ENCODE peak calls at places on chromosomes 16 and 17, in eight cellular contexts. Z, Q, M, C, K, Y, T and L are unnamed samples.

GRCh38 chr16:11308493-11309283 is 27.6 kb upstream of the PRM1 start:
- DNase-seq in Z (peak; percentile 99), Q (no peak), M (no peak), C (peak; percentile 72), K (no peak), Y (peak; percentile 84), T (no peak), L (no peak)

GRCh38 chr17:72474740-72475477 is 354.1 kb downstream of the SOX9 start:
- DNase-seq in Z (no peak), Q (no peak), M (no peak), C (no peak), K (peak; percentile 36), Y (no peak), T (peak; percentile 62), L (no peak)

GRCh38 chr17:31389673-31390381 is 1.6 kb upstream of the RAB11FIP4 start:
- DNase-seq in Z (no peak), Q (no peak), M (no peak), C (no peak), K (peak; percentile 23), Y (no peak), T (no peak), L (no peak)

GRCh38 chr16:88005148-88005547 is 53.9 kb downstream of the BANP start:
- DNase-seq in Z (no peak), Q (no peak), M (peak; percentile 13), C (peak; percentile 57), K (peak; percentile 76), Y (no peak), T (no peak), L (no peak)

GRCh38 chr16:86768999-86769398 is 190.7 kb downstream of the FOXL1 start:
- DNase-seq in Z (no peak), Q (no peak), M (no peak), C (no peak), K (no peak), Y (no peak), T (peak; percentile 38), L (peak; percentile 63)

GRCh38 chr16:78444-79145 is 570 bp downstream of the MPG start:
- DNase-seq in Z (peak; percentile 36), Q (no peak), M (peak; percentile 85), C (peak; percentile 56), K (no peak), Y (peak; percentile 26), T (peak; percentile 67), L (peak; percentile 32)

GRCh38 chr17:68301438-68301959 is 10.2 kb downstream of the ARSG start:
- DNase-seq in Z (no peak), Q (no peak), M (no peak), C (no peak), K (no peak), Y (no peak), T (no peak), L (no peak)

GRCh38 chr17:76968707-76969597 is 100.7 kb downstream of the MGAT5B start:
- DNase-seq in Z (peak; percentile 100), Q (no peak), M (no peak), C (peak; percentile 97), K (peak; percentile 99), Y (peak; percentile 94), T (peak; percentile 53), L (peak; percentile 17)

GRCh38 chr16:23823475-23824407 is 12.0 kb upstream of the PRKCB start:
- DNase-seq in Z (no peak), Q (no peak), M (no peak), C (no peak), K (no peak), Y (no peak), T (no peak), L (no peak)

GRCh38 chr17:57574040-57574513 is 171.0 kb downstream of the CCDC182 start:
- DNase-seq in Z (no peak), Q (no peak), M (peak; percentile 73), C (no peak), K (no peak), Y (no peak), T (peak; percentile 62), L (peak; percentile 62)

GRCh38 chr17:5500804-5501391 is 14.5 kb downstream of the MIS12 start:
- DNase-seq in Z (peak; percentile 69), Q (no peak), M (peak; percentile 97), C (no peak), K (peak; percentile 99), Y (peak; percentile 53), T (peak; percentile 97), L (peak; percentile 54)

GRCh38 chr16:82715833-82716232 is 89.1 kb downstream of the CDH13 start:
- DNase-seq in Z (no peak), Q (no peak), M (peak; percentile 73), C (no peak), K (no peak), Y (no peak), T (no peak), L (peak; percentile 19)

GRCh38 chr16:70712942-70713341 is 27.1 kb upstream of the MTSS2 start:
- DNase-seq in Z (no peak), Q (no peak), M (no peak), C (no peak), K (no peak), Y (no peak), T (no peak), L (no peak)

GRCh38 chr17:56297142-56297541 is 143.9 kb downstream of the ANKFN1 start:
- DNase-seq in Z (no peak), Q (no peak), M (peak; percentile 77), C (no peak), K (no peak), Y (no peak), T (no peak), L (no peak)

GRCh38 chr17:59804910-59805381 is 87.8 kb downstream of the TUBD1 start:
- DNase-seq in Z (no peak), Q (no peak), M (peak; percentile 53), C (peak; percentile 75), K (no peak), Y (no peak), T (no peak), L (no peak)

GRCh38 chr17:57918017-57918895 is 37.0 kb downstream of the CUEDC1 start:
- DNase-seq in Z (no peak), Q (no peak), M (peak; percentile 46), C (no peak), K (no peak), Y (no peak), T (no peak), L (peak; percentile 95)

GRCh38 chr17:44266402-44267164 is 1.4 kb downstream of the SLC4A1 start:
- DNase-seq in Z (no peak), Q (no peak), M (peak; percentile 12), C (no peak), K (no peak), Y (no peak), T (no peak), L (peak; percentile 25)

GRCh38 chr16:83717814-83718213 is 90.0 kb upstream of the HSBP1 start:
- DNase-seq in Z (no peak), Q (no peak), M (peak; percentile 79), C (no peak), K (no peak), Y (no peak), T (no peak), L (no peak)

GRCh38 chr17:42886283-42887176 is 14.1 kb upstream of the G6PC1 start:
- DNase-seq in Z (no peak), Q (no peak), M (no peak), C (no peak), K (no peak), Y (no peak), T (no peak), L (no peak)

GRCh38 chr16:81830845-81831600 is 51.9 kb downstream of the PLCG2 start:
- DNase-seq in Z (no peak), Q (no peak), M (no peak), C (peak; percentile 91), K (no peak), Y (no peak), T (no peak), L (no peak)

GRCh38 chr17:62679866-62680377 is 52.5 kb downstream of the MRC2 start:
- DNase-seq in Z (no peak), Q (no peak), M (no peak), C (no peak), K (peak; percentile 47), Y (no peak), T (no peak), L (no peak)

DNA sequence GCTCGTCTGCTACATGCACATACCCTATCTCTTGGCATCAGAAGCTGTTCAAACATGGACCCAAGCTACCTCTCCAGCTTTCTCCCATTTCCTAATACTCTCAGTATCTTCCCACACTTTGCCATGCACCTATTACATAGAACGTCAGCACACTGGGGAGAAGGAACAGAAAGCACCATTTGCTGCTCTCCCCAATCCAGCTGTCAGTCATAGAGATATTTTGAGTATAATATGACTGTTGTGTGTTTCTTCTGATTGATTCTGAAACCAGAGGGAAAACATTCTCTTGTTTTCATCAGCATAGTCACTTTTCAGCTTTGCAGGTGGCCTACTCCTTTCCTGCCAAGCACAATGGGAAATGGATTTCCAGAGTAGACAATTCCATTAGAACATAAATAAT is 107.1 kb downstream of the ADAMTS18 start:
- DNase-seq in Z (no peak), Q (no peak), M (no peak), C (no peak), K (no peak), Y (no peak), T (no peak), L (no peak)
- H3K4me2 ChIP-seq in Z (no peak overlapping the region), Q (no peak overlapping the region), M (no peak overlapping the region), C (no peak overlapping the region), K (no peak overlapping the region), Y (no peak overlapping the region), T (no peak overlapping the region), L (no peak overlapping the region)

DNA sequence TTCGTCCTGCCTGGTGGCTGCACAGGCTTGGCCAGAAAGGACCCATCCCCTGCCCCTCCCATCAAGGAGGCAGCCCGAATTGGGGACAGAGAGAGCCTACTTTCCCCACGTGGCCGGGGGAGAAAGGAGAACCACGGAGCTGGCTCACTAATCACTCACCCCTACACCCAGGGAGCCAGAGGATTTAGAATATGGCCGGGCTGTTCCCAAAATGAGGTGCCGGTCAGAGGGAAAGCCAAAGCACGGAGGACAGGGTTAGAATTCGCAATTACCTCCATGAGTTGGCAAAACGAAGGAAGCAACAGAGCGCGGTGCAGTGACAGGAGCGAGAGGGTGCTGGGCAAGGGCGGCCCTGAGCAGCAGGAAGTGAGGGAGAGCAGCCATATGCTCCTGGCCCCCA is 33.1 kb downstream of the SHISA6 start:
- DNase-seq in Z (no peak), Q (no peak), M (no peak), C (no peak), K (no peak), Y (no peak), T (no peak), L (no peak)
- H3K9me2 ChIP-seq in Z (no peaks in the 10 kb centered on the region), Q (no peaks in the 10 kb centered on the region), M (no peaks in the 10 kb centered on the region), C (no peaks in the 10 kb centered on the region), K (no peaks in the 10 kb centered on the region), Y (no peaks in the 10 kb centered on the region), T (no peaks in the 10 kb centered on the region), L (no peaks in the 10 kb centered on the region)

DNA sequence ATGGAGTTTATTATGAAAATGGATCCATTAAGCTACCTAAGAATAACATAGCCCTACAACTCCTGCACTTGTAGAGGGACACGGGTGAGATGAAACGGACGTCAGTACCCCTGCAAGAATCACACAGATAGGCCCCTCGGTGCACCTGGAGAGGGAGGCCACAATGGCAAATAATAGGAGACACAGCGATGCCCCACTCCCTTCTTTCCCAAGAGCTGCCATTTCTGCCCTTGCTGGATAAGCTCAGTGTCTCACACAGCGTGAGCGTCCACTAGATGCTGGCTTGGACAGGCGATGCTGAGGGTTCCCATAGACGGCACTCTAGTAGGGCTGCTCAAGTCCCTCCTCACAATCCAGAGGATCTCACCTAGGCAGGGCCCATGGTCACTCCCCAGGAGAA is 67.8 kb downstream of the ADCY9 start:
- DNase-seq in Z (no peak), Q (no peak), M (no peak), C (no peak), K (no peak), Y (no peak), T (no peak), L (no peak)
- H3K4me2 ChIP-seq in Z (no peak overlapping the region), Q (no peak overlapping the region), M (no peak overlapping the region), C (no peak overlapping the region), K (no peak overlapping the region), Y (no peak overlapping the region), T (no peak overlapping the region), L (no peak overlapping the region)

GRCh38 chr16:17424771-17425170 is 46.0 kb downstream of the XYLT1 start:
- DNase-seq in Z (no peak), Q (no peak), M (no peak), C (no peak), K (no peak), Y (no peak), T (no peak), L (no peak)
- H3K9me2 ChIP-seq in Z (no peaks in the 10 kb centered on the region), Q (no peaks in the 10 kb centered on the region), M (no peaks in the 10 kb centered on the region), C (no peaks in the 10 kb centered on the region), K (peaks cover 7% of the 10 kb centered on the region), Y (no peaks in the 10 kb centered on the region), T (no peaks in the 10 kb centered on the region), L (no peaks in the 10 kb centered on the region)